ENCODE peak calls at places on chromosome 19, in ten cellular contexts. U, Q, B, L, C, M, W, F, R and E are unnamed samples.
A peak's percentile ranks its signal among the peaks of the same experiment; 100 is the strongest.

GRCh38 chr19:55132453-55133129 is 15.2 kb upstream of the PPP1R12C start:
- DNase-seq in U (no peak), Q (no peak), B (no peak), L (no peak), C (no peak), M (no peak), W (no peak), F (no peak), R (no peak), E (no peak)

GRCh38 chr19:49746206-49746958 is 16.7 kb downstream of the TSKS start:
- DNase-seq in U (peak; percentile 14), Q (peak; percentile 23), B (peak; percentile 26), L (peak; percentile 56), C (peak; percentile 61), M (no peak), W (peak; percentile 19), F (peak; percentile 68), R (no peak), E (no peak)

GRCh38 chr19:46390866-46391265 is 22.5 kb downstream of the CCDC8 start:
- DNase-seq in U (no peak), Q (no peak), B (no peak), L (no peak), C (no peak), M (no peak), W (no peak), F (no peak), R (no peak), E (no peak)

GRCh38 chr19:14536926-14537692 is 7.7 kb downstream of the TECR start:
- DNase-seq in U (no peak), Q (peak; percentile 61), B (peak; percentile 88), L (peak; percentile 55), C (no peak), M (no peak), W (no peak), F (peak; percentile 81), R (no peak), E (peak; percentile 25)

GRCh38 chr19:1068111-1069001 is 1.4 kb downstream of the ARHGAP45 start:
- DNase-seq in U (no peak), Q (peak; percentile 84), B (peak; percentile 70), L (no peak), C (no peak), M (no peak), W (no peak), F (no peak), R (peak; percentile 36), E (peak; percentile 28)

GRCh38 chr19:15252398-15253018 is 20.3 kb upstream of the EPHX3 start:
- DNase-seq in U (peak; percentile 53), Q (no peak), B (no peak), L (peak; percentile 55), C (peak; percentile 65), M (no peak), W (peak; percentile 44), F (no peak), R (no peak), E (no peak)

GRCh38 chr19:3880471-3881271 is at the start of gene ATCAY:
- DNase-seq in U (peak; percentile 52), Q (no peak), B (no peak), L (no peak), C (no peak), M (no peak), W (peak; percentile 66), F (no peak), R (no peak), E (no peak)

GRCh38 chr19:3980353-3981251 is 4.7 kb downstream of the EEF2 start:
- DNase-seq in U (no peak), Q (no peak), B (no peak), L (no peak), C (no peak), M (no peak), W (no peak), F (peak; percentile 30), R (no peak), E (no peak)

GRCh38 chr19:35253316-35254286 is 4.8 kb downstream of the LSR start:
- DNase-seq in U (no peak), Q (no peak), B (no peak), L (no peak), C (no peak), M (peak; percentile 40), W (no peak), F (no peak), R (no peak), E (no peak)

GRCh38 chr19:14528419-14529253 is 758 bp upstream of the TECR start:
- DNase-seq in U (no peak), Q (no peak), B (peak; percentile 46), L (peak; percentile 21), C (no peak), M (no peak), W (no peak), F (peak; percentile 74), R (no peak), E (no peak)

GRCh38 chr19:37669336-37669963 is 14.2 kb upstream of the ZFP30 start:
- DNase-seq in U (no peak), Q (no peak), B (no peak), L (no peak), C (peak; percentile 12), M (no peak), W (no peak), F (no peak), R (no peak), E (no peak)

GRCh38 chr19:34838248-34838647 is 65.2 kb upstream of the ZNF599 start:
- DNase-seq in U (no peak), Q (no peak), B (no peak), L (peak; percentile 2), C (peak; percentile 35), M (no peak), W (no peak), F (no peak), R (no peak), E (no peak)

GRCh38 chr19:18646535-18647370 is 9.9 kb downstream of the KLHL26 start:
- DNase-seq in U (no peak), Q (no peak), B (no peak), L (no peak), C (no peak), M (no peak), W (no peak), F (no peak), R (no peak), E (no peak)

GRCh38 chr19:42189133-42189532 is 28.3 kb downstream of the DEDD2 start:
- DNase-seq in U (no peak), Q (no peak), B (no peak), L (no peak), C (peak; percentile 24), M (no peak), W (no peak), F (no peak), R (no peak), E (no peak)

GRCh38 chr19:41031926-41032325 is 40.8 kb downstream of the CYP2B6 start:
- DNase-seq in U (no peak), Q (no peak), B (no peak), L (no peak), C (peak; percentile 25), M (no peak), W (no peak), F (no peak), R (no peak), E (no peak)

GRCh38 chr19:9792191-9793050 is 23.9 kb upstream of the ZNF846 start:
- DNase-seq in U (peak; percentile 72), Q (peak; percentile 92), B (peak; percentile 98), L (peak; percentile 93), C (peak; percentile 88), M (peak; percentile 92), W (peak; percentile 80), F (peak; percentile 98), R (no peak), E (peak; percentile 95)

GRCh38 chr19:2261438-2262172 is 5.4 kb upstream of the JSRP1 start:
- DNase-seq in U (no peak), Q (peak; percentile 76), B (peak; percentile 76), L (no peak), C (no peak), M (no peak), W (no peak), F (no peak), R (no peak), E (peak; percentile 15)

GRCh38 chr19:49411681-49412321 is 11.4 kb downstream of the PTH2 start:
- DNase-seq in U (no peak), Q (no peak), B (no peak), L (no peak), C (no peak), M (no peak), W (no peak), F (no peak), R (no peak), E (no peak)

GRCh38 chr19:38544569-38545315 is 73.0 kb downstream of the MAP4K1 start:
- DNase-seq in U (no peak), Q (no peak), B (no peak), L (no peak), C (peak; percentile 69), M (no peak), W (no peak), F (no peak), R (peak; percentile 59), E (no peak)

GRCh38 chr19:3407556-3408516 is 41.5 kb downstream of the NFIC start:
- DNase-seq in U (no peak), Q (no peak), B (no peak), L (peak; percentile 53), C (no peak), M (no peak), W (no peak), F (peak; percentile 67), R (no peak), E (no peak)

GRCh38 chr19:6354098-6354674 is 7.1 kb upstream of the CLPP start:
- DNase-seq in U (no peak), Q (no peak), B (no peak), L (peak; percentile 22), C (no peak), M (no peak), W (no peak), F (no peak), R (no peak), E (no peak)